ENCODE peak calls at places on chromosomes 5 and 9, in six cellular contexts. O, M, I, R, W and D are unnamed samples.

GRCh38 chr9:127112683-127113539 is 9.5 kb downstream of the ANGPTL2 start:
- DNase-seq in W (peak; percentile 65), R (no peak), M (no peak), I (no peak), O (peak; percentile 41), D (no peak)

GRCh38 chr5:41747291-41747690 is 122.9 kb downstream of the OXCT1 start:
- DNase-seq in R (no peak), I (no peak), O (no peak), W (peak; percentile 38), M (no peak), D (no peak)

GRCh38 chr9:91182429-91182828 is 179.3 kb downstream of the AUH start:
- DNase-seq in R (no peak), M (peak; percentile 76), W (no peak), O (no peak), I (peak; percentile 77), D (no peak)

GRCh38 chr9:104869801-104870200 is 58.2 kb downstream of the ABCA1 start:
- DNase-seq in O (no peak), M (no peak), W (no peak), R (no peak), I (no peak), D (no peak)

GRCh38 chr9:124467410-124468060 is 17.3 kb downstream of the ADGRD2 start:
- DNase-seq in I (no peak), W (no peak), M (no peak), O (peak; percentile 58), R (peak; percentile 16), D (no peak)

GRCh38 chr5:134086943-134087305 is 27.6 kb upstream of the TCF7 start:
- DNase-seq in W (no peak), O (no peak), M (no peak), I (no peak), R (no peak), D (no peak)

GRCh38 chr5:1732955-1733354 is 66.7 kb downstream of the MRPL36 start:
- DNase-seq in M (no peak), I (no peak), W (no peak), O (peak; percentile 52), R (peak; percentile 20), D (peak; percentile 8)

GRCh38 chr5:96226941-96227552 is 206.0 kb downstream of the PCSK1 start:
- DNase-seq in W (no peak), R (no peak), M (no peak), O (no peak), I (peak; percentile 94), D (peak; percentile 28)

GRCh38 chr9:119938871-119939270 is 569.6 kb upstream of the BRINP1 start:
- DNase-seq in M (no peak), I (no peak), R (no peak), O (no peak), W (no peak), D (no peak)

GRCh38 chr9:126517751-126518261 is 95.9 kb upstream of the LMX1B start:
- DNase-seq in O (no peak), I (no peak), R (no peak), M (no peak), W (no peak), D (no peak)

GRCh38 chr9:123026425-123026824 is 7.0 kb upstream of the GPR21 start:
- DNase-seq in R (no peak), M (no peak), I (no peak), W (no peak), O (no peak), D (no peak)

GRCh38 chr5:105680858-105681257 is 1989.9 kb downstream of the EFNA5 start:
- DNase-seq in O (no peak), I (no peak), R (no peak), M (no peak), W (no peak), D (no peak)

GRCh38 chr9:5949103-5949699 is 58.5 kb downstream of the MLANA start:
- DNase-seq in R (no peak), O (no peak), I (no peak), M (no peak), W (no peak), D (no peak)

GRCh38 chr5:68432682-68433081 is 217.1 kb downstream of the PIK3R1 start:
- DNase-seq in R (no peak), M (no peak), W (no peak), I (no peak), O (no peak), D (no peak)

GRCh38 chr5:66241136-66241825 is 97.2 kb downstream of the SREK1 start:
- DNase-seq in I (no peak), W (no peak), M (no peak), R (no peak), O (no peak), D (no peak)

DNA sequence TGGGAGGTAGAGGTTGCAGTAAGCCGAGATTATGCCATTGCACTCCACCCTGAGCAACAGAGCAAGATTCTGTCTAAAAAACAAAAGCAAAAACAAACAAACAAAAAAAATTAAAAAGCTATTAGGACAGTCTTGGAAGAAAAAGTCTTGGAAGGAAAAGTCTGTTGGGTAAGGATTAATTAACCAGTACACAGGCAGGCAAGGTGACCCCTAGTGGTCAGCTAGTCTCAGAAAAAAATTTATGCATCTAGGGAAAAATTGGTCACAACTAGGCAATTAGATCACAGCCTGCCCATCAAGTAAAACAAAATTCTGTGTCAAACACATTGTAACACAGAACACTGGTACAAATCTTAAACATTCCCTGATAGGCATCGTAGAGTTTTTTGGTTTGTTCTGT is 6.7 kb upstream of the ANKRD18B start:
- DNase-seq in W (peak; percentile 23), I (no peak), R (no peak), O (no peak), M (no peak), D (no peak)
- TF ChIP-seq CTCF in W (peak; percentile 72), I (peak; percentile 72), R (peak; percentile 2), O (peak; percentile 77), M (peak; percentile 30), D (peak; percentile 53)

DNA sequence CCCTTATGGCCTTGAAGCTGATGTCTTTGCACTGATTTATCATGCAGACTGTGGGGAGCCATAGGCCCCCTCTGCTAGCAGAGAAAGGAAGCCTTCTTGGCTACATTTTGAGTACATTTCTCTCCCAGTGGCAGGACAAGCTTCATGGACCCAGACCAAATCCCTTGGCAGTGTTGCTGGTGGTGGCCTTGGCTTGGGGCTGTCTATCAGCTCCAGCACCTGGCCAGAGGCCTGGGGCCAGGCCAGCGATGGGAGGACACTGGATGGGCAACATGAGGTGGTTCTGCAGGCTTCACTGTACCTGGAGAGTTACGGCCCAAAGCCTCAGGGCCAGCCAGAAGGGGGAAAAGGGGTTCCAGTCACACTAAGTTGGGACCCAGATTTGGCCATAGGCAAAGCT is 177.9 kb downstream of the SEMA6A start:
- DNase-seq in I (no peak), O (no peak), W (no peak), M (no peak), R (no peak), D (peak; percentile 33)
- H3K4me1 ChIP-seq in I (no peaks in the 10 kb centered on the region), O (peaks cover 5% of the 10 kb centered on the region), W (peaks cover 21% of the 10 kb centered on the region), M (peaks cover 8% of the 10 kb centered on the region), R (no peaks in the 10 kb centered on the region), D (peaks cover 23% of the 10 kb centered on the region)

GRCh38 chr5:140869555-140869886 is 764 bp downstream of the PCDHA11 start:
- DNase-seq in W (no peak), M (no peak), R (no peak), I (no peak), O (no peak), D (no peak)
- TF ChIP-seq CTCF in W (no peak), M (no peak), R (no peak), I (peak; percentile 37), O (no peak), D (no peak)

GRCh38 chr9:93296889-93297480 is 113.0 kb downstream of the WNK2 start:
- DNase-seq in W (no peak), M (no peak), O (no peak), R (no peak), I (no peak), D (no peak)
- H3K4me1 ChIP-seq in W (no peaks in the 10 kb centered on the region), M (no peaks in the 10 kb centered on the region), O (no peaks in the 10 kb centered on the region), R (no peaks in the 10 kb centered on the region), I (no peaks in the 10 kb centered on the region), D (peaks cover 43% of the 10 kb centered on the region)

GRCh38 chr5:109126481-109126880 is 283.3 kb downstream of the PJA2 start:
- DNase-seq in I (no peak), M (no peak), R (no peak), O (no peak), W (no peak), D (no peak)

GRCh38 chr5:109121225-109121624 is 288.5 kb downstream of the PJA2 start:
- DNase-seq in W (no peak), M (no peak), R (no peak), I (no peak), O (no peak), D (no peak)

GRCh38 chr5:109125755-109126429 is 283.9 kb downstream of the PJA2 start:
- DNase-seq in I (no peak), M (no peak), W (no peak), R (no peak), O (no peak), D (no peak)
- TF ChIP-seq CTCF in I (no peak), M (no peak), W (no peak), R (no peak), O (no peak), D (no peak)

DNA sequence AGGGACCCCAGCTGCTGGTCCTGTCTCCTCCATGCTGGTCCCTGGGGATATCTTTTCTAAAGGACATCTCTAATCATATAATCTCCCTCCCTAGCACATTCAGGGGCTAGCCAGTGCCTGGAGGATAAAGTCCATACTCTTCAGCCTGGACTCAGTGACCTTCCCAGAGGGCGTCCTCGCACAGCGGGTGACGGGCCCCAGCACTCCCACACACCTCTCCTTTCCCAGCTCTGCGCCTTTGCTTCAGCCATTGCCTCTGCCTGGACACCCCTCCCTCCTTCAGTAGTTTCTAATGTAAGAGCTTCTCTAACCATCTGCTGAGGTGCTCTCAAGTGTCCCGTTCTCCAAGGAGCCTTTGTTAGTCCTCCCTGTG is 15.2 kb upstream of the TNIP1 start:
- DNase-seq in I (no peak), W (no peak), R (peak; percentile 82), O (no peak), M (no peak), D (peak; percentile 62)
- H3K4me1 ChIP-seq in I (peaks cover 21% of the 10 kb centered on the region), W (peaks cover 80% of the 10 kb centered on the region), R (peaks cover 16% of the 10 kb centered on the region), O (peaks cover 80% of the 10 kb centered on the region), M (peaks cover 45% of the 10 kb centered on the region), D (peaks cover 38% of the 10 kb centered on the region)

GRCh38 chr9:26954050-26954508 is 2.1 kb upstream of the IFT74 start:
- DNase-seq in O (no peak), I (no peak), R (no peak), W (no peak), M (no peak), D (no peak)

GRCh38 chr9:26955921-26956886 is at the start of gene IFT74:
- DNase-seq in R (peak; percentile 95), O (peak; percentile 98), I (peak; percentile 92), W (peak; percentile 99), M (peak; percentile 98), D (peak; percentile 99)

GRCh38 chr9:26951794-26952193 is 4.4 kb upstream of the IFT74 start:
- DNase-seq in O (no peak), I (no peak), R (no peak), M (no peak), W (no peak), D (no peak)

GRCh38 chr9:26950521-26950920 is 3.5 kb upstream of the PLAA start:
- DNase-seq in R (no peak), M (no peak), O (no peak), I (no peak), W (no peak), D (no peak)

GRCh38 chr9:26955222-26955903 is 849 bp upstream of the IFT74 start:
- DNase-seq in I (no peak), R (no peak), M (no peak), W (no peak), O (no peak), D (no peak)
- TF ChIP-seq CTCF in I (no peak), R (no peak), M (no peak), W (no peak), O (no peak), D (no peak)